ENCODE peak calls at places on chromosomes 3 and 15, in ten cellular contexts. One of them, this sample, is unnamed.

GRCh38 chr15:100997442-100997841 is 78.3 kb downstream of the LRRK1 start:
- DNase-seq in nephron progenitor cell: no peak
- DNase-seq in osteocyte: peak; percentile 19
- DNase-seq in right lobe of liver: no peak
- DNase-seq in tibial artery: no peak
- DNase-seq in mesothelial cell of epicardium: no peak
- DNase-seq in mucosa of descending colon: no peak
- DNase-seq in foreskin fibroblast: peak; percentile 87
- DNase-seq in GM12865: no peak
- DNase-seq in IMR-90: peak; percentile 47
- DNase-seq in this sample: no peak

GRCh38 chr3:33798418-33799201 is at the start of gene PDCD6IP:
- DNase-seq in nephron progenitor cell: peak; percentile 88
- DNase-seq in osteocyte: peak; percentile 97
- DNase-seq in right lobe of liver: peak; percentile 95
- DNase-seq in tibial artery: peak; percentile 95
- DNase-seq in mesothelial cell of epicardium: peak; percentile 90
- DNase-seq in mucosa of descending colon: peak; percentile 95
- DNase-seq in foreskin fibroblast: peak; percentile 97
- DNase-seq in GM12865: peak; percentile 96
- DNase-seq in IMR-90: peak; percentile 89
- DNase-seq in this sample: peak; percentile 88

GRCh38 chr15:81400640-81401236 is 26.7 kb upstream of the TMC3 start:
- DNase-seq in nephron progenitor cell: no peak
- DNase-seq in osteocyte: no peak
- DNase-seq in right lobe of liver: no peak
- DNase-seq in tibial artery: no peak
- DNase-seq in mesothelial cell of epicardium: no peak
- DNase-seq in mucosa of descending colon: no peak
- DNase-seq in foreskin fibroblast: peak; percentile 69
- DNase-seq in GM12865: peak; percentile 64
- DNase-seq in IMR-90: peak; percentile 65
- DNase-seq in this sample: peak; percentile 22

GRCh38 chr15:63764124-63764827 is 69.5 kb downstream of the HERC1 start:
- DNase-seq in nephron progenitor cell: no peak
- DNase-seq in osteocyte: no peak
- DNase-seq in right lobe of liver: no peak
- DNase-seq in tibial artery: no peak
- DNase-seq in mesothelial cell of epicardium: no peak
- DNase-seq in mucosa of descending colon: no peak
- DNase-seq in foreskin fibroblast: no peak
- DNase-seq in GM12865: peak; percentile 24
- DNase-seq in IMR-90: no peak
- DNase-seq in this sample: no peak

GRCh38 chr15:49238342-49238741 is 68.3 kb downstream of the GALK2 start:
- DNase-seq in nephron progenitor cell: no peak
- DNase-seq in osteocyte: no peak
- DNase-seq in right lobe of liver: no peak
- DNase-seq in tibial artery: no peak
- DNase-seq in mesothelial cell of epicardium: peak; percentile 50
- DNase-seq in mucosa of descending colon: no peak
- DNase-seq in foreskin fibroblast: peak; percentile 35
- DNase-seq in GM12865: no peak
- DNase-seq in IMR-90: peak; percentile 96
- DNase-seq in this sample: no peak

GRCh38 chr15:23835944-23836343 is 148.8 kb upstream of the NDN start:
- DNase-seq in nephron progenitor cell: no peak
- DNase-seq in osteocyte: no peak
- DNase-seq in right lobe of liver: no peak
- DNase-seq in tibial artery: no peak
- DNase-seq in mesothelial cell of epicardium: no peak
- DNase-seq in mucosa of descending colon: no peak
- DNase-seq in foreskin fibroblast: no peak
- DNase-seq in GM12865: no peak
- DNase-seq in IMR-90: no peak
- DNase-seq in this sample: no peak

GRCh38 chr3:186094696-186095095 is 14.2 kb downstream of the ETV5 start:
- DNase-seq in nephron progenitor cell: no peak
- DNase-seq in osteocyte: no peak
- DNase-seq in right lobe of liver: no peak
- DNase-seq in tibial artery: no peak
- DNase-seq in mesothelial cell of epicardium: no peak
- DNase-seq in mucosa of descending colon: no peak
- DNase-seq in foreskin fibroblast: no peak
- DNase-seq in GM12865: no peak
- DNase-seq in IMR-90: no peak
- DNase-seq in this sample: no peak

GRCh38 chr15:48638966-48639365 is 6.5 kb downstream of the FBN1 start:
- DNase-seq in nephron progenitor cell: no peak
- DNase-seq in osteocyte: no peak
- DNase-seq in right lobe of liver: no peak
- DNase-seq in tibial artery: no peak
- DNase-seq in mesothelial cell of epicardium: no peak
- DNase-seq in mucosa of descending colon: no peak
- DNase-seq in foreskin fibroblast: no peak
- DNase-seq in GM12865: no peak
- DNase-seq in IMR-90: no peak
- DNase-seq in this sample: no peak

GRCh38 chr3:128497305-128498126 is 4.5 kb upstream of the GATA2 start:
- DNase-seq in nephron progenitor cell: peak; percentile 94
- DNase-seq in osteocyte: peak; percentile 91
- DNase-seq in right lobe of liver: peak; percentile 63
- DNase-seq in tibial artery: peak; percentile 70
- DNase-seq in mesothelial cell of epicardium: peak; percentile 90
- DNase-seq in mucosa of descending colon: peak; percentile 78
- DNase-seq in foreskin fibroblast: peak; percentile 74
- DNase-seq in GM12865: peak; percentile 46
- DNase-seq in IMR-90: no peak
- DNase-seq in this sample: peak; percentile 84

GRCh38 chr3:55128201-55128870 is 200.5 kb upstream of the LRTM1 start:
- DNase-seq in nephron progenitor cell: peak; percentile 18
- DNase-seq in osteocyte: no peak
- DNase-seq in right lobe of liver: no peak
- DNase-seq in tibial artery: no peak
- DNase-seq in mesothelial cell of epicardium: no peak
- DNase-seq in mucosa of descending colon: no peak
- DNase-seq in foreskin fibroblast: peak; percentile 91
- DNase-seq in GM12865: no peak
- DNase-seq in IMR-90: peak; percentile 28
- DNase-seq in this sample: no peak

GRCh38 chr15:35557544-35557943 is 11.6 kb upstream of the DPH6 start:
- DNase-seq in nephron progenitor cell: no peak
- DNase-seq in osteocyte: no peak
- DNase-seq in right lobe of liver: no peak
- DNase-seq in tibial artery: no peak
- DNase-seq in mesothelial cell of epicardium: no peak
- DNase-seq in mucosa of descending colon: no peak
- DNase-seq in foreskin fibroblast: peak; percentile 87
- DNase-seq in GM12865: no peak
- DNase-seq in IMR-90: peak; percentile 90
- DNase-seq in this sample: no peak

GRCh38 chr3:197906850-197907187 is 43.2 kb upstream of the RPL35A start:
- DNase-seq in nephron progenitor cell: no peak
- DNase-seq in osteocyte: peak; percentile 13
- DNase-seq in right lobe of liver: no peak
- DNase-seq in tibial artery: no peak
- DNase-seq in mesothelial cell of epicardium: no peak
- DNase-seq in mucosa of descending colon: no peak
- DNase-seq in foreskin fibroblast: no peak
- DNase-seq in GM12865: no peak
- DNase-seq in IMR-90: no peak
- DNase-seq in this sample: no peak

DNA sequence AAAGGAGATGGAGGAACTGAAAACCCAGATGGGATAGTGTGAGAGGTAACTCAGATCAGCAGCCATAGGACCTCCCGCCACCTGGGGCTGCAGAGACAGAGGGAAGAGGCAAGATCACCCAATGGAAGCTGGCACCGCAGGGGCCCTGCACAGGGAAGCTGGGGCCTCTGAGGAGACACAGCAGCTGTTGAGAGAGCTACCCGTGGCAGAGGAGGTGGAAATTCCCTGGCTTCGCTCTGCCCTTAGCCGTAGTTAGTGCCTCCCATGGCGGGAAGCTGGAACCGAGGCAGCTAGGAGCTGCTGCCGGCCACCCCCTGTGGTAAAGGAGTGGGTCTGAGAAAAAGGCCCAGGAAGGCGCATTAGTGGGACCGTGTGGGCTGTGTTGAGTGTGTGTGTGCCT is 18.0 kb upstream of the PLXNA1 start:
- DNase-seq in nephron progenitor cell: no peak
- DNase-seq in osteocyte: no peak
- DNase-seq in right lobe of liver: no peak
- DNase-seq in tibial artery: no peak
- DNase-seq in mesothelial cell of epicardium: no peak
- DNase-seq in mucosa of descending colon: peak; percentile 10
- DNase-seq in foreskin fibroblast: no peak
- DNase-seq in GM12865: no peak
- DNase-seq in IMR-90: no peak
- DNase-seq in this sample: no peak
- TF ChIP-seq CTCF in nephron progenitor cell: no peak
- TF ChIP-seq CTCF in osteocyte: no peak
- TF ChIP-seq CTCF in right lobe of liver: no peak
- TF ChIP-seq CTCF in tibial artery: no peak
- TF ChIP-seq CTCF in mesothelial cell of epicardium: no peak
- TF ChIP-seq CTCF in mucosa of descending colon: no peak
- TF ChIP-seq CTCF in foreskin fibroblast: no peak
- TF ChIP-seq CTCF in GM12865: no peak
- TF ChIP-seq CTCF in IMR-90: no peak
- TF ChIP-seq CTCF in this sample: no peak

DNA sequence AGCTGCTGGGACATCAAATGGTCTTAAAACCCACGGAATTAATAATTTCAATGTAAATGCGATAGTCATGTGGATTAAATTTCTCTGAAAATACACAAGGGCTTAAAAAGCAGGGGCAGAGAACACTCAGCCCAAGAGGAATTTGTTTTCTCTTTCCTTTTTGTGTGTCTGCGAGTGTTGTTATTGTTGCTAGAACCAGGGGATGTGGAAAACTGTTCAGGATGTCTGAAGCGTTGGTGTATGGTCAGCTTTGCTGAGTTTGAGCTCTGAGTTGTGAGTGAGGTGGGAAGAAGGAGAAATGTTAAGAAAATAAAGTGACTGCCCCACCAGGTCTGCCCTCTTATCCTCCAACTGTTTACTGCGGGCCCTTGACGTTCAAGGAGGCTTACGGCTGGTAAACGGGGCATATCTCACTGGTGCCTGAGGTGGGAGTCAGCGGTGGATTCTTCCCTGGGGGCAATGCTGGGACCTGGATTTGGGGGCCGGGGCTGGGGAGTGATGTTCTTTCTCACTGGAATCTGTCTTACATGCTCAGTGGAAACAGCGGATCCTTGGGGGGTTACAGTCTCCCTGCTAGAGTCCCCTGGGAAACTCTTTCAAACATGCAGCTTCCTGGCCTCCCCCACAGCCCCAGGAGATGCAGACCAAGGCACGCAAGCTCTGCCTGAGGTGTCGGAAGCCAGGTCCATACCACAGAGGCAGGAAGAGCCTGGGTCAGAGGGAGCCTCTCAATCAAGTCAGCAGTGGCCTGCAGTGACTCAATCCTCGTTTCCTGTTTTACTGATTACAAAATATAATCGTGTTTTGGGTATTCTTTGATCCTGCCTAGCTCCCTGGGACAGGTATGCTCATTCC is 41.8 kb downstream of the ITGA11 start:
- DNase-seq in nephron progenitor cell: no peak
- DNase-seq in osteocyte: peak; percentile 80
- DNase-seq in right lobe of liver: peak; percentile 28
- DNase-seq in tibial artery: peak; percentile 48
- DNase-seq in mesothelial cell of epicardium: peak; percentile 35
- DNase-seq in mucosa of descending colon: no peak
- DNase-seq in foreskin fibroblast: no peak
- DNase-seq in GM12865: peak; percentile 86
- DNase-seq in IMR-90: peak; percentile 74
- DNase-seq in this sample: no peak
- TF ChIP-seq CTCF in nephron progenitor cell: no peak
- TF ChIP-seq CTCF in osteocyte: no peak
- TF ChIP-seq CTCF in right lobe of liver: no peak
- TF ChIP-seq CTCF in tibial artery: no peak
- TF ChIP-seq CTCF in mesothelial cell of epicardium: no peak
- TF ChIP-seq CTCF in mucosa of descending colon: no peak
- TF ChIP-seq CTCF in foreskin fibroblast: no peak
- TF ChIP-seq CTCF in GM12865: no peak
- TF ChIP-seq CTCF in IMR-90: no peak
- TF ChIP-seq CTCF in this sample: no peak

DNA sequence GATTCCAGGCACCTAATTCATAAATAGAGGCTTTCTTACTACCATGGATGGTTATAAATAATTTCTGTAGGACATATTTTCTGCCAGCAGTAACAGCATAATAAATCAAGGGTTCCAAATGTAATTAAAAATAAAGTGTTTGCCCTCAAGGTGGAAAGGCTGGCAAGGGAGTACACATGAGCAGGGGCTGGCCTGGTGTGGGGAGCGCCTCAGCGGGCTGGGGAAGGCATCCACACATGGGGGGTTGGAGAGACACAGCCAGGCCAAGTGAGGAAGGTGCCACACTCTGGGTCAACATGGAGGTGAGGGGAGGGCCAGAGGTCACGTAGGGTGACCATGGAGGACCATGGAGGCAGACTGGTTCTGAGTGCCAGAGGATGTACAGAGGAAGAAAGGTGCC is 65.8 kb upstream of the OCA2 start:
- DNase-seq in nephron progenitor cell: no peak
- DNase-seq in osteocyte: no peak
- DNase-seq in right lobe of liver: no peak
- DNase-seq in tibial artery: no peak
- DNase-seq in mesothelial cell of epicardium: no peak
- DNase-seq in mucosa of descending colon: no peak
- DNase-seq in foreskin fibroblast: no peak
- DNase-seq in GM12865: no peak
- DNase-seq in IMR-90: no peak
- DNase-seq in this sample: no peak
- TF ChIP-seq CTCF in nephron progenitor cell: no peak
- TF ChIP-seq CTCF in osteocyte: no peak
- TF ChIP-seq CTCF in right lobe of liver: no peak
- TF ChIP-seq CTCF in tibial artery: no peak
- TF ChIP-seq CTCF in mesothelial cell of epicardium: no peak
- TF ChIP-seq CTCF in mucosa of descending colon: no peak
- TF ChIP-seq CTCF in foreskin fibroblast: no peak
- TF ChIP-seq CTCF in GM12865: no peak
- TF ChIP-seq CTCF in IMR-90: no peak
- TF ChIP-seq CTCF in this sample: no peak

DNA sequence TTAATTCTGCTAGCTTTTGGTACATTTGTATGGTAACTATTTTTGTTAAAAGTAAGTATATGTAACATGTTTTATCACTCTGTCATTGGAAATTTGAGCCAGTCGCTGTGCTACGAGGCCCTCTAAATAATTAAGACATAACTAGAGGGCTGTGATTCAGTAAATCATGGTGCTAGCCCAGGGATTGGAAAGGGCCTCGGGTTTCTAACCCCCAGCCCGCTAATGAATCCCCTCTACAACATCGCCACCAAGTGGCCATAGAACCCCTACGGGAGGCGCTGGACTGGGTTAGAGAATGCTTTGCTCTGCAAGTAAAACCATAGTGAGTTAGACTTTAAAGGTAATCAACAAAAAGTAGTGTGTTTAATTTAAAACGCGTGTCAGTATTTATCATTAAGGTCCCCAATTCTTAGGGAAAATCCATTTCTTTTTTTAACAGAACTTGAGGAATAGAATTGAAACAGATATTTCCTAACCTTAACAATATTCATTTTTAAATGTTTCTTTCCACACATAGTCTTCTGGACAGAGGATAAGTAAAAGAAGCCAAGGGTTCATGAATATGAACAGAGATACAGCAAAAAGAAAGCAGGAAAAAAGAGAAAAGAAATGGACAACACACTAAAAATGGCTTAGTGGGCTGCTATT is 744.7 kb downstream of the EPHA3 start:
- DNase-seq in nephron progenitor cell: peak; percentile 81
- DNase-seq in osteocyte: no peak
- DNase-seq in right lobe of liver: no peak
- DNase-seq in tibial artery: no peak
- DNase-seq in mesothelial cell of epicardium: peak; percentile 77
- DNase-seq in mucosa of descending colon: peak; percentile 34
- DNase-seq in foreskin fibroblast: peak; percentile 59
- DNase-seq in GM12865: no peak
- DNase-seq in IMR-90: peak; percentile 14
- DNase-seq in this sample: peak; percentile 80
- TF ChIP-seq CTCF in nephron progenitor cell: peak; percentile 92
- TF ChIP-seq CTCF in osteocyte: peak; percentile 66
- TF ChIP-seq CTCF in right lobe of liver: peak; percentile 13
- TF ChIP-seq CTCF in tibial artery: peak; percentile 24
- TF ChIP-seq CTCF in mesothelial cell of epicardium: peak; percentile 28
- TF ChIP-seq CTCF in mucosa of descending colon: no peak
- TF ChIP-seq CTCF in foreskin fibroblast: peak; percentile 21
- TF ChIP-seq CTCF in GM12865: peak; percentile 19
- TF ChIP-seq CTCF in IMR-90: peak; percentile 40
- TF ChIP-seq CTCF in this sample: peak; percentile 49

This sample was measured in endothelial cell.